ENCODE peak calls at places on chromosomes 1 and 21, in four cellular contexts. I is PC-9, M is esophagus muscularis mucosa, W is MCF 10A. E is an unnamed sample.

GRCh38 chr1:39409055-39409816 is 82.2 kb upstream of the BMP8A start:
- DNase-seq in I (no peak), M (no peak), W (no peak), E (peak; percentile 32)

GRCh38 chr1:9426291-9426711 is 113.0 kb upstream of the SLC25A33 start:
- DNase-seq in I (no peak), M (no peak), W (no peak), E (no peak)

GRCh38 chr1:25714532-25714931 is 85.5 kb upstream of the SELENON start:
- DNase-seq in I (no peak), M (no peak), W (no peak), E (no peak)

GRCh38 chr1:55611123-55611522 is 396.0 kb upstream of the USP24 start:
- DNase-seq in I (no peak), M (peak; percentile 87), W (peak; percentile 19), E (no peak)

GRCh38 chr1:158248122-158248521 is 6.1 kb upstream of the CD1A start:
- DNase-seq in I (no peak), M (no peak), W (no peak), E (no peak)

GRCh38 chr1:54803761-54804470 is 2.8 kb upstream of the TTC22 start:
- DNase-seq in I (no peak), M (no peak), W (no peak), E (no peak)

GRCh38 chr1:21258331-21259134 is 31.7 kb downstream of the ECE1 start:
- DNase-seq in I (no peak), M (no peak), W (no peak), E (no peak)

GRCh38 chr21:15775981-15776380 is 46.2 kb downstream of the USP25 start:
- DNase-seq in I (peak; percentile 47), M (no peak), W (peak; percentile 71), E (no peak)

GRCh38 chr21:45591619-45592207 is 49.5 kb upstream of the SLC19A1 start:
- DNase-seq in I (no peak), M (no peak), W (no peak), E (no peak)

GRCh38 chr1:23441446-23442148 is 17.0 kb upstream of the TCEA3 start:
- DNase-seq in I (no peak), M (no peak), W (no peak), E (no peak)

GRCh38 chr1:165116732-165117131 is 239.8 kb downstream of the LMX1A start:
- DNase-seq in I (peak; percentile 80), M (no peak), W (peak; percentile 96), E (no peak)

GRCh38 chr1:228471154-228471761 is 15.9 kb upstream of the RNF187 start:
- DNase-seq in I (no peak), M (no peak), W (no peak), E (no peak)

GRCh38 chr1:229848762-229849677 is 218.0 kb upstream of the GALNT2 start:
- DNase-seq in I (no peak), M (no peak), W (peak; percentile 69), E (no peak)

GRCh38 chr1:30822966-30823581 is 65.5 kb upstream of the LAPTM5 start:
- DNase-seq in I (no peak), M (no peak), W (peak; percentile 51), E (no peak)

GRCh38 chr1:90402893-90403849 is 313.9 kb downstream of the BARHL2 start:
- DNase-seq in I (peak; percentile 96), M (no peak), W (peak; percentile 98), E (no peak)

GRCh38 chr1:72623299-72623708 is 341.0 kb upstream of the NEGR1 start:
- DNase-seq in I (peak; percentile 42), M (no peak), W (peak; percentile 67), E (peak; percentile 1)

GRCh38 chr1:224510880-224511645 is 76.5 kb upstream of the WDR26 start:
- DNase-seq in I (peak; percentile 76), M (no peak), W (no peak), E (no peak)

GRCh38 chr21:15062566-15062965 is 2.2 kb downstream of the NRIP1 start:
- DNase-seq in I (no peak), M (no peak), W (peak; percentile 42), E (no peak)

GRCh38 chr1:88973520-88974137 is 18.8 kb downstream of the KYAT3 start:
- DNase-seq in I (peak; percentile 59), M (no peak), W (peak; percentile 53), E (no peak)

GRCh38 chr1:227935826-227936225 is 11.9 kb downstream of the WNT9A start:
- DNase-seq in I (no peak), M (no peak), W (no peak), E (no peak)

GRCh38 chr1:8373547-8374270 is 55.8 kb downstream of the SLC45A1 start:
- DNase-seq in I (no peak), M (peak; percentile 95), W (peak; percentile 48), E (no peak)

GRCh38 chr21:33685613-33686197 is 43.4 kb downstream of the ITSN1 start:
- DNase-seq in I (peak; percentile 80), M (no peak), W (peak; percentile 30), E (no peak)

GRCh38 chr1:38076038-38076437 is 29.4 kb upstream of the POU3F1 start:
- DNase-seq in I (no peak), M (no peak), W (peak; percentile 43), E (peak; percentile 55)

DNA sequence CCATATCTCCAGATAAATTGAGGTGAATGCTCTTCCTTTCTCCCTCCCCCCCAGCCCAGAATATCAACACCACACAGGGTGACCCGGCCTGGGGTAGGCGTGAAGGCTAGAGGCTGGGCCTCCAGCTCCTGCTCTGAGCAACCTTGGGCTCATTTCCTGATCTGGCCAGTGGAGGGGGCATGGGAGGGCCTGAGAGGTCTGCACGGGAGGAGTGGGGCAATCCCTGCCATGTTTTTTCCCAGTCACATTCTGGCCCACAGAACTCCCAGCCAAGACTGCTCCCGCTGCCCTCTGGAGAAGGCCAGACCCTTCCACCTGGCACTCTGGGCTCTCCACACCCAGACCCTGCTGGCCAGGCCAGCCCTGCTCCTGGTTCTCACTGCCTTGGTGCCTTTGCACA is 3.9 kb downstream of the CLDN19 start:
- DNase-seq in I (no peak), M (peak; percentile 45), W (peak; percentile 49), E (no peak)
- TF ChIP-seq CTCF in I (no peak), M (no peak), W (peak; percentile 24), E (peak; percentile 37)

DNA sequence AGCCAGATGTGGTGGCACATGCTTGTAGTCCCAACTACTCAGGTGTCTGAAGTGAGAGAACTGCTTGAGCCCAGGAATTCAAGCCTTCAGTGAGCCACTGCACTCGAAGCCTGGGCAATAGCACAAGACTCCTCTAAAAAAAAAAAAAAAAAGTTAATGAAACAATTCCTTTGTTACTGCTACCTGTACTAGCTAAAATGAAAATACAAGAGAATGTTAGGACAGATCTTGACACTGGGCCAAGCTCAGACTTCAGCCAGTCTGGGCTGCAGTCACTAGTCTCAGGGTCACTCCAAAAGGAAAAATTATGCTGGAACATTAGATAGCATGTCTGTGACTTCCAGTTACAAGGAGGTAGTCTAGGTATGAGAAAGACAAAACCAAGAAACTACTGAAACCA is 56.5 kb downstream of the TRIM33 start:
- DNase-seq in I (no peak), M (no peak), W (no peak), E (no peak)
- TF ChIP-seq CTCF in I (no peak), M (no peak), W (no peak), E (no peak)

GRCh38 chr1:214086945-214087344 is 99.2 kb downstream of the PROX1 start:
- DNase-seq in I (no peak), M (no peak), W (no peak), E (no peak)
- TF ChIP-seq CTCF in I (no peak), M (no peak), W (no peak), E (no peak)

DNA sequence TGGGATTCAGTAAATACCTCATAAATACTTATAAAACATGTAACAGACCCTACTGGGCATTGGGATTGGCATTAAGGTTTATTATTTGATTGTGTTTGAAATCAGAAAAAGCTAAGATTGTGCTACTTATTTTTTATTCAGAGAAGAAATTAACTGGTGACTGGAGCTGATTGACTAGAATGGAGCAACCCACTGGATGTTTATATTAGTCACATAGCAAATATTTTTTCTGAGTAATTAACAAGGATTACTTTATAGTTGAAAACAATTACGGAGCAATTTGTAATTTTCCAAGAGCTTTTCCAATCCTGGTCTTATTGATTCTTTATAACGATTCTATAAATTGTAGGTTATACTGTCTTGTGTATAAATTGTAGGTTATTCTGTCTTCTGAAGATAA is 208.7 kb downstream of the HLX start:
- DNase-seq in I (no peak), M (no peak), W (no peak), E (no peak)
- TF ChIP-seq CTCF in I (no peak), M (no peak), W (no peak), E (no peak)

GRCh38 chr1:85019989-85020388 is 23.1 kb upstream of the MCOLN2 start:
- DNase-seq in I (no peak), M (no peak), W (no peak), E (no peak)
- TF ChIP-seq CTCF in I (no peak), M (no peak), W (no peak), E (no peak)

DNA sequence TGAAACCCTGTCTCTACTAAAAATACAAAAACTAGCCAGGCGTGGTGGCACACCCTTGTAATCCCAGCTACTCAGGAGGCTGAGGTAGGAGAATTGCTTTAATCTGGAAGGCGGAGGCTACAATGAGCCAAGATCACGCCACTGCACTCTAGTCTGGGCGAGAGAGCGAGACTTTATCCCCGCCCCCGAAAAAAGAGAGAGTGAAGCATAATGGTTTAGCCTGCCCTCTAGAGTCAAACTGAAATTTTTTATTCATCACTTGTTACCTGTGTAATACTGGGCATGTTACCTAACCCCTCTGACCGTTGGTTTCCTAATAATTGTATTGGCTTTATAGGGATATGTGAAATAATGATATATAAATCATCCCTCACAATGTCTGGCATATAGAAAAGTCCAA is 18.8 kb downstream of the GPR52 start:
- DNase-seq in I (no peak), M (no peak), W (no peak), E (no peak)
- TF ChIP-seq CTCF in I (no peak), M (no peak), W (no peak), E (no peak)

GRCh38 chr1:152777510-152778137 is 2.7 kb downstream of the LCE1F start:
- DNase-seq in I (no peak), M (no peak), W (peak; percentile 75), E (no peak)
- TF ChIP-seq CTCF in I (peak; percentile 50), M (no peak), W (peak; percentile 52), E (no peak)

GRCh38 chr1:232223309-232223708 is 406.6 kb downstream of the SIPA1L2 start:
- DNase-seq in I (no peak), M (no peak), W (peak; percentile 49), E (no peak)
- TF ChIP-seq CTCF in I (no peak), M (no peak), W (no peak), E (no peak)

GRCh38 chr1:181102841-181103240 is 14.3 kb downstream of the IER5 start:
- DNase-seq in I (no peak), M (no peak), W (no peak), E (no peak)

GRCh38 chr1:181105134-181106021 is 16.9 kb downstream of the IER5 start:
- DNase-seq in I (peak; percentile 69), M (peak; percentile 97), W (peak; percentile 95), E (peak; percentile 82)

GRCh38 chr1:181103404-181103803 is 14.9 kb downstream of the IER5 start:
- DNase-seq in I (no peak), M (no peak), W (no peak), E (no peak)

GRCh38 chr1:181104790-181105133 is 16.3 kb downstream of the IER5 start:
- DNase-seq in I (no peak), M (no peak), W (no peak), E (peak; percentile 65)

GRCh38 chr1:181104042-181104789 is 15.7 kb downstream of the IER5 start:
- DNase-seq in I (peak; percentile 54), M (no peak), W (peak; percentile 53), E (no peak)
- TF ChIP-seq CTCF in I (no peak), M (no peak), W (no peak), E (no peak)

GRCh38 chr1:2561898-2562895 is 6.0 kb downstream of the TNFRSF14 start:
- DNase-seq in I (no peak), M (no peak), W (no peak), E (no peak)
- TF ChIP-seq CTCF in I (peak; percentile 59), M (no peak), W (peak; percentile 40), E (peak; percentile 31)

E was measured in neural crest cell.